ENCODE peak calls at places on chromosomes 13 and 19, in seven cellular contexts. Y is NCI-H187 treated with DMSO at 0.1 percent for 48 hours, G is fibroblast of mammary gland, X is fibroblast of gingiva, A is EH, Z is IMR-90, R is A172. I is an unnamed sample.

GRCh38 chr19:34618410-34618809 is 58.5 kb downstream of the SCGB2B2 start:
- DNase-seq in Y (no peak), X (no peak), A (no peak), R (no peak), Z (no peak), G (no peak), I (no peak)

GRCh38 chr19:51698296-51698695 is 5.2 kb downstream of the SPACA6 start:
- DNase-seq in Y (no peak), A (peak), Z (peak), G (peak), R (no peak), X (no peak), I (no peak)

GRCh38 chr19:447816-448546 is 12.9 kb downstream of the SHC2 start:
- DNase-seq in X (no peak), G (no peak), A (no peak), Y (no peak), R (no peak), Z (no peak), I (peak)

GRCh38 chr13:107324416-107325204 is 756.7 kb upstream of the ARGLU1 start:
- DNase-seq in Z (peak), G (no peak), X (no peak), R (no peak), Y (no peak), A (no peak), I (no peak)

GRCh38 chr19:23905771-23906170 is 8.9 kb upstream of the ZNF726 start:
- DNase-seq in Y (no peak), G (no peak), A (no peak), Z (no peak), R (no peak), X (no peak), I (no peak)

GRCh38 chr13:46373623-46374022 is 13.4 kb downstream of the RUBCNL start:
- DNase-seq in Y (no peak), X (no peak), R (no peak), G (no peak), Z (no peak), A (no peak), I (no peak)

GRCh38 chr19:33248553-33248953 is 22.9 kb upstream of the SLC7A10 start:
- DNase-seq in X (no peak), A (no peak), Y (no peak), Z (no peak), G (no peak), R (no peak), I (no peak)

GRCh38 chr19:30906871-30907270 is 442.4 kb downstream of the TSHZ3 start:
- DNase-seq in Z (no peak), Y (no peak), A (no peak), R (no peak), X (no peak), G (no peak), I (no peak)

GRCh38 chr19:11345122-11345752 is 831 bp downstream of the TMEM205 start:
- DNase-seq in Y (no peak), X (no peak), Z (no peak), G (no peak), A (no peak), R (no peak), I (no peak)

GRCh38 chr13:48400820-48401219 is 12.1 kb downstream of the LPAR6 start:
- DNase-seq in A (peak), G (peak), X (peak), Z (peak), Y (no peak), R (peak), I (no peak)

GRCh38 chr19:56217039-56217949 is 15.2 kb downstream of the ZSCAN5C start:
- DNase-seq in G (peak), A (peak), Y (no peak), X (peak), R (no peak), Z (peak), I (peak)

I was measured in cardiac muscle cell.